ENCODE peak calls at places on chromosomes 7 and 10, in six cellular contexts. Y is suprapubic skin, P is DND-41, S is heart left ventricle, N is body of pancreas, V is vagina. Z is an unnamed sample.

GRCh38 chr10:12073526-12073925 is 4.8 kb downstream of the DHTKD1 start:
- DNase-seq in S (no peak), Y (no peak), N (no peak), V (no peak), P (no peak), Z (peak; percentile 19)

GRCh38 chr7:31079126-31079918 is 27.2 kb downstream of the ADCYAP1R1 start:
- DNase-seq in Y (no peak), P (no peak), S (peak; percentile 6), V (no peak), N (no peak), Z (no peak)

GRCh38 chr7:114026486-114027089 is 107.8 kb upstream of the PPP1R3A start:
- DNase-seq in P (no peak), N (no peak), S (no peak), V (no peak), Y (no peak), Z (peak; percentile 62)

GRCh38 chr7:27160546-27161213 is 4.2 kb upstream of the HOXA7 start:
- DNase-seq in S (peak; percentile 85), Y (peak; percentile 99), V (no peak), P (peak; percentile 87), N (peak; percentile 90), Z (peak; percentile 90)

GRCh38 chr10:123144697-123145541 is 3.0 kb upstream of the HMX2 start:
- DNase-seq in P (no peak), S (no peak), V (no peak), N (peak; percentile 10), Y (no peak), Z (no peak)

GRCh38 chr7:103573479-103574058 is 127.6 kb upstream of the SLC26A5 start:
- DNase-seq in V (no peak), S (no peak), P (no peak), N (no peak), Y (no peak), Z (peak; percentile 48)

GRCh38 chr7:120996333-120996982 is 7.9 kb downstream of the CPED1 start:
- DNase-seq in S (peak; percentile 83), N (peak; percentile 66), V (no peak), P (peak; percentile 81), Y (no peak), Z (peak; percentile 94)

GRCh38 chr10:129853236-129853946 is 110.7 kb downstream of the EBF3 start:
- DNase-seq in S (no peak), Y (no peak), P (no peak), V (no peak), N (no peak), Z (peak; percentile 2)

GRCh38 chr7:155868955-155869783 is 56.9 kb upstream of the SHH start:
- DNase-seq in P (no peak), Y (peak; percentile 38), S (no peak), V (no peak), N (no peak), Z (no peak)

GRCh38 chr10:88858493-88858892 is 6.8 kb upstream of the ANKRD22 start:
- DNase-seq in Y (no peak), S (no peak), V (no peak), P (no peak), N (no peak), Z (no peak)
- H3K4me3 ChIP-seq in Y (no peak overlapping the region), S (no peak overlapping the region), V (no peak overlapping the region), P (no peak overlapping the region), N (no peak overlapping the region), Z (no peak overlapping the region)

DNA sequence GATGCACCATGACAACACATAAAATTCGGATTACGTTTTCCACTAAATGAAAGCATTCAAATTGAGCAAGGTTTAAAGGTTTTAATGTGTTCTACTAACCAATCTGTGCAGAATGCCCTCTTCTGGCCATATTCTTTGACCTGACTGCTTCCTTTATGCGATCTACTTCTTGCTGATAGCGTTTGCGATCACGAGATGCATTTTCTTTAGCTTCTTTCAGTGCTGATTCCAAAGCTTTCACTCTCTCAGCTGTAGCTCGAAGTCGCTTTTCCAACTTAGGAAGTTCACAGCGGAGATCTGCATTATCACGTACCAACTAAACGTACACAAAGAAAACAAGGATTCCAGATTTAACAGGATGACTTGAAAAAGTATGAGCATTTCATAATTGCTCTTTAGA is 39.2 kb downstream of the KIF5B start:
- DNase-seq in V (no peak), N (no peak), Y (no peak), S (no peak), P (no peak), Z (no peak)
- TF ChIP-seq CTCF in V (no peak), N (no peak), Y (no peak), S (no peak), P (no peak), Z (no peak)

GRCh38 chr10:18400911-18401260 is 250.5 kb downstream of the NSUN6 start:
- DNase-seq in S (peak; percentile 40), N (peak; percentile 60), P (no peak), V (no peak), Y (no peak), Z (no peak)

GRCh38 chr10:18401416-18402195 is 249.8 kb downstream of the NSUN6 start:
- DNase-seq in S (no peak), Y (no peak), V (no peak), P (no peak), N (no peak), Z (no peak)

GRCh38 chr10:18397886-18398285 is 253.5 kb downstream of the NSUN6 start:
- DNase-seq in S (no peak), V (no peak), P (no peak), Y (no peak), N (no peak), Z (no peak)

GRCh38 chr10:18399158-18399557 is 252.2 kb downstream of the NSUN6 start:
- DNase-seq in V (no peak), P (no peak), S (no peak), Y (no peak), N (no peak), Z (no peak)

GRCh38 chr10:18400201-18400910 is 251.0 kb downstream of the NSUN6 start:
- DNase-seq in Y (no peak), P (no peak), V (no peak), S (no peak), N (peak; percentile 68), Z (peak; percentile 6)
- H3K4me3 ChIP-seq in Y (peak overlapping the region; percentile 1), P (no peak overlapping the region), V (no peak overlapping the region), S (no peak overlapping the region), N (no peak overlapping the region), Z (no peak overlapping the region)

DNA sequence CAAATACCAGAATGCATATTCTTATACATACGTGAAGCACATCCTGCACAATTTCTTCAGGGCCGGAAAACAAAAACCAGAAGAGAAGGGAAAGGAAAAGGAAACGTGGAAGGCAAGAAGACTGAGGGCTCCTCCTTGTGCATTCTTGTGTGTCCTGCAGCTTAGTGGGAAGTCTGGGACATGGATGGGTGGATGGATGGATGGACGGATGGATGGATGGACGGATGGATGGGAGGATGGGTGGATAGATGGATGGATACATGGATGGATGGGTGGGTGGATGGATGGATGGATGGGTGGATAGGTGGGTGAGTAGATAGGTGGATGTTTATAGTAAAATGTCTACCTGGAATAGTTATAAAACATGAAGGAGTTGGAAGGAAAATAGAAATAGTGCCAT is 30.8 kb upstream of the SLC35B4 start:
- DNase-seq in Y (no peak), P (no peak), N (no peak), V (no peak), S (no peak), Z (no peak)
- TF ChIP-seq CTCF in Y (no peak), P (peak; percentile 10), N (no peak), V (no peak), S (no peak), Z (no peak)

DNA sequence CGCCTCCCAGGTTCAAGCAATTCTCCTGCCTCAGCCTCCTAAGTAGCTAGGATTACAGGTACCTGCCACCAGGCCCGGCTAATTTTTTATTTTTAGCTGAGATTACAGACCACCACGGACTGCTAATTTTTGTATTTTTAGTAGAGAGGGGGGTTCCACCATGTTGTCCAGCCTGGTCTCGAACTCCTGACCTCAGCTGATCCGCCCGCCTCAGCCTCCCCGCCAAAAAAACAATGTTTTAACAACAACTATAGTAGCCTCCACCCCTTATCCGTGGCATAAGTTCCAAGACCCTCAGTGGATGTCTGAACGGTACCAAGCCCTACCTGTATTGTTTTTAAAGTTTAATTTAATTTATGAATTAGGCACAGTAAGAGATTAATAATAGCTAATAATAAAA is 48.2 kb downstream of the GNA12 start:
- DNase-seq in V (no peak), Y (no peak), S (no peak), P (no peak), N (no peak), Z (no peak)
- H3K4me3 ChIP-seq in V (no peak overlapping the region), Y (no peak overlapping the region), S (no peak overlapping the region), P (no peak overlapping the region), N (no peak overlapping the region), Z (peak overlapping the region; percentile 10)

DNA sequence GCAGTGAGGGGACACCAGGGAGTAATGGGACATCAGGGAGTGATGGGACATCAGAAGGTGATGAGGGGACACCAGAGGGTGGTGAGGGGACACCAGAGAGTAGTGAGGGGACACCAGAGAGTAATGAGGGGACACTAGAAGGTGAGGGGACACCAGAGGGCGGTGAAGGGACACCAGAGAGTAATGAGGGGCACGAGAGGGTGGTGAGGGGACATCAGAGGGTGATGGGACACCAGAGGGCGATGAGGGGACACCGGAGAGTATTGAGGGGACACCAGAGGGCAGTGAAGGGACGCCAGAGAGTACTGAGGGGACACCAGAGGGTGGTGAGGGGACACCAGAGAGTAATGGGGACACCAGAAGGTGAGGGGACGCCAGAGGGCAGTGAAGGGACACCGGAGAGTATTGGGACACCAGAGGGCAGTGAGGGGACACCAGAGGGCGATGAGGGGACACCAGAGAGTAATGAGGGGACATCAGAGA is 10.5 kb downstream of the NACAD start:
- DNase-seq in V (no peak), P (no peak), S (peak; percentile 15), Y (peak; percentile 53), N (no peak), Z (no peak)
- TF ChIP-seq CTCF in V (no peak), P (peak; percentile 16), S (no peak), Y (no peak), N (peak; percentile 10), Z (no peak)

GRCh38 chr10:125107972-125108580 is 52.3 kb downstream of the CTBP2 start:
- DNase-seq in S (no peak), Y (no peak), V (no peak), N (no peak), P (no peak), Z (no peak)
- H3K4me3 ChIP-seq in S (no peak overlapping the region), Y (no peak overlapping the region), V (no peak overlapping the region), N (no peak overlapping the region), P (no peak overlapping the region), Z (no peak overlapping the region)

GRCh38 chr7:156949541-156950380 is at the start of gene NOM1:
- DNase-seq in P (peak; percentile 89), S (peak; percentile 94), N (peak; percentile 89), Y (peak; percentile 94), V (no peak), Z (peak; percentile 85)
- TF ChIP-seq CTCF in P (peak; percentile 81), S (peak; percentile 83), N (peak; percentile 97), Y (peak; percentile 88), V (peak; percentile 45), Z (peak; percentile 70)

GRCh38 chr7:25860882-25861228 is 291.1 kb upstream of the NFE2L3 start:
- DNase-seq in P (no peak), S (no peak), Y (no peak), N (no peak), V (no peak), Z (no peak)
- H3K4me3 ChIP-seq in P (no peak overlapping the region), S (no peak overlapping the region), Y (no peak overlapping the region), N (no peak overlapping the region), V (no peak overlapping the region), Z (no peak overlapping the region)

DNA sequence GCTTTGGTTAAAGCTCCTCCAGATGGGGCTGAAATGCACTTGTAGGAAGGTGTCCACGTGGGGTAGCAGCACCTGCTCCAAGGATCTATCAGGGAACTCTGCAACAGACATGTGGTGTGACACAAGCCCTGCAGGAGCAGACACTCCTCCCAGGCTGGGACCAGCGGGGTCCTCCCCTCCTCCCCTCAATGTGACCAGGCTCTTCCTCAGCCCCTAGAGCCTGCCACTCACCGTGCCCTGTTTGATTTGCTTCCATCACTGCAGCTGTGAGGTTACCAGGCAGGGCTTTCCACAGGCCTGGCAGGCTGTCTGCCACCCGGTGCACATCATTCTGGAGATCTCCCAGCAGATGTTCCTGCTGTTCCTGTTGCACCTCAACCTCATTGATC is 13.4 kb downstream of the MMRN2 start:
- DNase-seq in V (peak; percentile 84), Y (no peak), N (no peak), P (no peak), S (peak; percentile 10), Z (no peak)
- TF ChIP-seq CTCF in V (no peak), Y (no peak), N (no peak), P (no peak), S (no peak), Z (no peak)

Z was measured in fibroblast of villous mesenchyme.